ENCODE peak calls at places on chromosomes 11 and 22, in six cellular contexts. P is naive thymus-derived CD8-positive, alpha-beta T cell; N is H9; G is body of pancreas; T is frontal cortex; R is HT1080. Y is an unnamed sample.

GRCh38 chr11:124758355-124759267 is 3.5 kb downstream of the ESAM start:
- DNase-seq in P (peak), N (peak), G (peak), T (peak), R (no peak), Y (peak)

GRCh38 chr11:20013346-20014066 is 146.8 kb downstream of the DBX1 start:
- DNase-seq in P (no peak), N (no peak), G (no peak), T (no peak), R (peak), Y (no peak)

GRCh38 chr22:44181033-44181911 is 547 bp downstream of the PARVG start:
- DNase-seq in P (peak), N (no peak), G (no peak), T (no peak), R (peak), Y (no peak)

GRCh38 chr11:70118642-70119041 is 40.5 kb downstream of the ANO1 start:
- DNase-seq in P (no peak), N (no peak), G (no peak), T (no peak), R (no peak), Y (no peak)

GRCh38 chr22:20988573-20989322 is 6.7 kb downstream of the LZTR1 start:
- DNase-seq in P (no peak), N (no peak), G (no peak), T (no peak), R (no peak), Y (no peak)

GRCh38 chr11:126318642-126319373 is 14.9 kb downstream of the DCPS start:
- DNase-seq in P (no peak), N (no peak), G (no peak), T (no peak), R (peak), Y (peak)

GRCh38 chr11:44726278-44727113 is at the start of gene TSPAN18:
- DNase-seq in P (peak), N (peak), G (no peak), T (peak), R (no peak), Y (no peak)

GRCh38 chr11:120061036-120061760 is 76.7 kb downstream of the TRIM29 start:
- DNase-seq in P (no peak), N (no peak), G (no peak), T (no peak), R (peak), Y (peak)

GRCh38 chr11:64146036-64146943 is 19.6 kb downstream of the MACROD1 start:
- DNase-seq in P (peak), N (peak), G (peak), T (no peak), R (peak), Y (peak)

GRCh38 chr11:38019072-38019775 is 1421.2 kb upstream of the RAG2 start:
- DNase-seq in P (no peak), N (peak), G (no peak), T (no peak), R (peak), Y (no peak)

GRCh38 chr11:59187587-59187986 is 15.7 kb downstream of the DTX4 start:
- DNase-seq in P (no peak), N (no peak), G (no peak), T (no peak), R (no peak), Y (peak)

GRCh38 chr22:44025171-44026065 is 1.3 kb downstream of the PARVB start:
- DNase-seq in P (no peak), N (no peak), G (no peak), T (no peak), R (no peak), Y (no peak)

GRCh38 chr22:43136255-43136654 is 6.9 kb downstream of the MCAT start:
- DNase-seq in P (peak), N (peak), G (no peak), T (peak), R (no peak), Y (peak)

GRCh38 chr22:20437253-20438065 is at the start of gene SCARF2:
- DNase-seq in P (no peak), N (peak), G (no peak), T (peak), R (no peak), Y (peak)

GRCh38 chr11:12242071-12242672 is 131.8 kb downstream of the MICAL2 start:
- DNase-seq in P (no peak), N (no peak), G (peak), T (no peak), R (no peak), Y (no peak)

GRCh38 chr11:12418019-12418611 is 40.7 kb downstream of the PARVA start:
- DNase-seq in P (no peak), N (no peak), G (no peak), T (no peak), R (no peak), Y (peak)

GRCh38 chr11:71447791-71448256 is 369 bp downstream of the DHCR7 start:
- DNase-seq in P (peak), N (no peak), G (no peak), T (peak), R (no peak), Y (peak)

Y was measured in EH.